ENCODE peak calls at places on chromosomes 2 and 18, in five cellular contexts. I is astrocyte, N is PC-3, Y is HFFc6, Q is nephron progenitor cell. R is an unnamed sample.

GRCh38 chr2:185201063-185201462 is 537.5 kb upstream of the FSIP2 start:
- DNase-seq in Y (no peak), Q (no peak), N (no peak), I (no peak), R (no peak)

GRCh38 chr2:109457811-109458210 is 156.0 kb downstream of the SEPTIN10 start:
- DNase-seq in Y (no peak), N (no peak), Q (no peak), I (no peak), R (no peak)

GRCh38 chr2:54675281-54675680 is 48.2 kb upstream of the EML6 start:
- DNase-seq in N (no peak), I (no peak), Q (no peak), Y (no peak), R (no peak)

GRCh38 chr18:32378705-32379104 is 92.0 kb downstream of the GAREM1 start:
- DNase-seq in I (peak), Q (no peak), N (peak), Y (no peak), R (no peak)

GRCh38 chr18:23701017-23701416 is 11.8 kb downstream of the LAMA3 start:
- DNase-seq in Y (no peak), N (no peak), I (no peak), Q (no peak), R (no peak)

GRCh38 chr2:32977228-32977758 is 30.5 kb downstream of the LTBP1 start:
- DNase-seq in Y (no peak), I (no peak), Q (no peak), N (peak), R (no peak)

GRCh38 chr2:200471324-200471848 is 38.5 kb downstream of the KCTD18 start:
- DNase-seq in Y (no peak), Q (peak), N (peak), I (no peak), R (no peak)

GRCh38 chr2:148362144-148362796 is 282.3 kb upstream of the EPC2 start:
- DNase-seq in N (no peak), Y (no peak), I (no peak), Q (peak), R (no peak)

GRCh38 chr2:202038471-202039277 is 5.0 kb downstream of the FZD7 start:
- DNase-seq in Y (peak), Q (peak), I (peak), N (peak), R (no peak)

GRCh38 chr2:171516793-171517192 is 5.5 kb upstream of the CYBRD1 start:
- DNase-seq in N (no peak), Y (no peak), Q (no peak), I (no peak), R (no peak)

GRCh38 chr2:203659650-203660049 is 46.8 kb upstream of the CD28 start:
- DNase-seq in N (no peak), Y (no peak), Q (no peak), I (no peak), R (no peak)

GRCh38 chr18:2917255-2918047 is 70.6 kb downstream of the EMILIN2 start:
- DNase-seq in N (no peak), Y (no peak), I (no peak), Q (peak), R (no peak)

GRCh38 chr18:22470141-22470510 is 52.4 kb upstream of the CTAGE1 start:
- DNase-seq in Y (no peak), I (peak), N (no peak), Q (no peak), R (no peak)

GRCh38 chr2:74246496-74247195 is 48.2 kb downstream of the MTHFD2 start:
- DNase-seq in Y (no peak), N (no peak), Q (no peak), I (no peak), R (no peak)

GRCh38 chr2:224222320-224222719 is 179.6 kb downstream of the FAM124B start:
- DNase-seq in N (peak), Q (no peak), I (no peak), Y (peak), R (no peak)

GRCh38 chr18:11951390-11951851 is 29.9 kb upstream of the IMPA2 start:
- DNase-seq in Y (no peak), N (no peak), I (no peak), Q (peak), R (no peak)

GRCh38 chr18:78875268-78875997 is 104.2 kb upstream of the SALL3 start:
- DNase-seq in I (no peak), Y (no peak), Q (peak), N (peak), R (peak)

GRCh38 chr2:215071676-215072075 is 66.8 kb downstream of the ABCA12 start:
- DNase-seq in N (peak), Y (no peak), I (no peak), Q (no peak), R (no peak)

GRCh38 chr2:179826297-179826696 is 35.1 kb downstream of the ZNF385B start:
- DNase-seq in N (no peak), I (peak), Q (no peak), Y (no peak), R (no peak)

GRCh38 chr18:63297678-63298392 is 21.7 kb downstream of the BCL2 start:
- DNase-seq in N (no peak), Q (no peak), Y (no peak), I (peak), R (no peak)

GRCh38 chr2:140895378-140895777 is 1235.4 kb downstream of the LRP1B start:
- DNase-seq in Y (no peak), N (no peak), I (no peak), Q (no peak), R (no peak)

GRCh38 chr18:3380384-3380961 is 69.5 kb upstream of the TGIF1 start:
- DNase-seq in Y (no peak), I (peak), N (peak), Q (no peak), R (no peak)

GRCh38 chr18:9808530-9809241 is 77.1 kb upstream of the TXNDC2 start:
- DNase-seq in I (peak), Q (peak), N (peak), Y (no peak), R (no peak)

GRCh38 chr2:96073170-96073775 is 38.6 kb upstream of the GPAT2 start:
- DNase-seq in N (no peak), Y (no peak), Q (no peak), I (no peak), R (no peak)

GRCh38 chr2:160338891-160339290 is 138.8 kb upstream of the ITGB6 start:
- DNase-seq in Y (no peak), Q (no peak), N (no peak), I (peak), R (no peak)

GRCh38 chr2:163755366-163755765 is 19.6 kb upstream of the FIGN start:
- DNase-seq in Q (no peak), N (no peak), I (no peak), Y (no peak), R (no peak)

GRCh38 chr18:61975526-61976326 is 82.9 kb upstream of the RNF152 start:
- DNase-seq in N (no peak), Y (no peak), Q (no peak), I (no peak), R (no peak)

GRCh38 chr2:102509749-102510148 is 36.7 kb downstream of the SLC9A4 start:
- DNase-seq in Q (no peak), Y (no peak), I (peak), N (peak), R (no peak)

GRCh38 chr18:57749604-57749970 is 53.5 kb downstream of the ATP8B1 start:
- DNase-seq in I (no peak), Q (no peak), N (no peak), Y (no peak), R (no peak)

GRCh38 chr2:3480352-3481010 is 38.9 kb downstream of the ADI1 start:
- DNase-seq in N (no peak), Q (no peak), Y (no peak), I (no peak), R (no peak)

GRCh38 chr18:6109743-6110142 is 214.4 kb upstream of the TMEM200C start:
- DNase-seq in Q (no peak), N (no peak), Y (no peak), I (no peak), R (no peak)

GRCh38 chr2:127733816-127734537 is 32.7 kb downstream of the SFT2D3 start:
- DNase-seq in I (peak), Q (no peak), N (no peak), Y (peak), R (no peak)

GRCh38 chr2:190328748-190329147 is 9.1 kb upstream of the HIBCH start:
- DNase-seq in Y (no peak), I (no peak), N (peak), Q (no peak), R (no peak)

GRCh38 chr2:171487803-171488259 is 34.4 kb upstream of the CYBRD1 start:
- DNase-seq in I (no peak), Q (no peak), N (no peak), Y (no peak), R (no peak)

GRCh38 chr18:74869904-74870863 is 272.5 kb downstream of the ZNF407 start:
- DNase-seq in Y (no peak), Q (no peak), I (peak), N (no peak), R (no peak)

GRCh38 chr2:156065912-156066311 is 266.6 kb downstream of the NR4A2 start:
- DNase-seq in I (no peak), N (peak), Y (no peak), Q (no peak), R (no peak)

GRCh38 chr2:101860157-101860556 is 131.6 kb upstream of the IL1R2 start:
- DNase-seq in N (no peak), I (no peak), Y (no peak), Q (no peak), R (no peak)

GRCh38 chr18:27942706-27943105 is 234.2 kb downstream of the CDH2 start:
- DNase-seq in Y (no peak), N (peak), Q (no peak), I (peak), R (no peak)

GRCh38 chr18:519019-519879 is 18.7 kb upstream of the COLEC12 start:
- DNase-seq in Q (no peak), N (no peak), I (peak), Y (no peak), R (no peak)

GRCh38 chr2:55887351-55887750 is 36.2 kb downstream of the EFEMP1 start:
- DNase-seq in N (no peak), Y (peak), Q (no peak), I (peak), R (no peak)

DNA sequence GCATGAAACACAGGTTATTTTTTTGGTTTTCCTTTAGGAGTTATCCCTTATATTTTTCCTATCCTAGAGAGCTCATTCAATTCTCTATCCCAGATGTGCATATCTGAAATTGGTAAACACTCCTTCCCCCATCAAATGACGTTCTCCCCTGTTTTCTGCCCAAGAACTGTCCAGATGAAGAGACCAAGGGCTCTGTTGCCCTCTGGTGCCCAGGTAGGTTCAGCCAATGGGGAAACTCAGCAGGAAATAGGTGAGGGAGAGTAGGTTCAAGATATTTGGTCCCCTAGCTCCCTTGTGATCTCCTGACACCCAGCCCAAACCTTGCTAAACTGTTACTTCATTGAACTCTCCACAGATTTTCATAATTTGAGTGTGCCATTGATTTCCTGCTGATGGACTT is 14.1 kb upstream of the INO80C start:
- DNase-seq in Q (no peak), Y (no peak), N (peak), I (no peak), R (no peak)
- TF ChIP-seq CTCF in Q (no peak), Y (no peak), N (peak), I (no peak), R (no peak)

GRCh38 chr2:198476007-198476406 is 671.6 kb downstream of the PLCL1 start:
- DNase-seq in I (no peak), Q (no peak), Y (no peak), N (no peak), R (no peak)

GRCh38 chr2:198465970-198466369 is 661.6 kb downstream of the PLCL1 start:
- DNase-seq in N (no peak), I (no peak), Y (no peak), Q (no peak), R (no peak)

GRCh38 chr2:198471291-198471690 is 666.9 kb downstream of the PLCL1 start:
- DNase-seq in N (no peak), Y (no peak), I (no peak), Q (no peak), R (no peak)
- TF ChIP-seq CTCF in N (peak), Y (no peak), I (no peak), Q (peak), R (peak)

GRCh38 chr2:84870306-84870705 is 10.6 kb downstream of the TRABD2A start:
- DNase-seq in Y (no peak), Q (no peak), I (no peak), N (no peak), R (no peak)
- TF ChIP-seq CTCF in Y (no peak), Q (no peak), I (no peak), N (no peak), R (no peak)

GRCh38 chr2:241933175-241933911 is 63.8 kb downstream of the RTP5 start:
- DNase-seq in N (peak), Y (peak), I (peak), Q (no peak), R (no peak)
- TF ChIP-seq CTCF in N (no peak), Y (no peak), I (no peak), Q (no peak), R (no peak)

DNA sequence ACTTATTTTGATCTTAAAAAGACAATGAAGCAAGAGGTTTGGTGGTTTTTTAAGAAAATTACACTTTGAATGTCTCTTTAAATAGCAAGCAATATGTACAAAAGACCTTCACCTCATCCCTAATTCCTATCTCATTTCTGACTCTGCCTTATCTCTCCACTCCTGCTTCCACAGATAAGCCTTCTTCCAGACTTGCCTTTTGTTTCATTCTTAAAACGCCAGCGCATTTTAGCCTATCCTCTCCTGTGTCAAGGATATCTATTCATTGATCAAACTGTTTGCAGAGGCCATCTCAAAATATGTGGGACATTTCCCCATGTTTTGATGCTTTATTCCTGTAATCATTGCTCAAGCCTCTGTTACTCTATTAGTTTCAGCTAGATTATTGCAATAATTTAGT is 562.5 kb downstream of the PARD3B start:
- DNase-seq in Y (no peak), I (no peak), N (no peak), Q (no peak), R (no peak)
- TF ChIP-seq CTCF in Y (no peak), I (no peak), N (no peak), Q (no peak), R (no peak)

DNA sequence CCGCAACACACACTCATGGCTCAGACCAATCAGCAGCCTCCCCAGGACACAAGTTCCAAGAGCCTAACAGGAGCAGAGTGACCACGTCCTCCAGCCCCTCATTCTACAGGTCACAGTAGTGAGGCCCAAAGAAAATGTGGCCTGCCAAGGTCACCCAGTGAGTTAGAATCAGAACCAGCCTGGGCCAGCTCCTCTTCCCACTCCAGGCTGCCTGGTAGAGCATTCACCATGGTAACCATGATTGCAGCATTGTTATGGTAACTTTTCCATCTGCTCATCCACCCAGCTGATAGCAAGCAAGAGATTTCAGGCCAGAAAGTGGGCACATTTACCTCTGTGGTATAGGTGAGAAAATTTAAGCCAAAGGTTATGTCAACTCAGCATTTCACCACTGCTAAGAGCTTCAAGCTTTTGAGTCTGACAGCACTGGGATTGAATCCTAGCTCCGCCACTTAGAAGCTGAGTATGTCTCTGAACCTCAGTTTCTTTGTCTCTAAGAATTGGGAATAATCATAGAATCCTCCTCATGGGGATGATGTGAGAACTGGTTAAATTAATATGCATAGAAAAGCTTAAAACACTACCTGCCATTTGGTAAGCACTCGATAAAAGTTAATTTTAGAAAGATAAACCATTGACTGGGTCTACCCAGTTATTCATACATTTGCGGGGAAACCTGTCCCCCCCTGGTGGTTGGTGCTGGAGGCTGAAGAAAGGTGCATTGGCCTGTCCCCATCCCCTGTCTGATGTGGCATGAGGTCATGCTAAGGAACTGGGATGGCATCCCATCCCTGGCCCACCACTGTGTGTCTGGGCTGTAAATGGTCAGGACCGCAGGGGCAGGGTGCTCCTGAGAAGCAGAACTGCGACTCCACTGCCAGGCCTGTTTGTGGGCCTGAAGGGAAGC is 181.5 kb downstream of the KLHL29 start:
- DNase-seq in Y (peak), I (no peak), Q (peak), N (peak), R (no peak)
- TF ChIP-seq CTCF in Y (peak), I (peak), Q (peak), N (peak), R (peak)

GRCh38 chr2:26811261-26811660 is 25.4 kb downstream of the CENPA start:
- DNase-seq in Y (no peak), N (no peak), I (no peak), Q (no peak), R (no peak)

GRCh38 chr2:26809876-26810577 is 24.2 kb downstream of the CENPA start:
- DNase-seq in Y (no peak), Q (no peak), I (no peak), N (no peak), R (no peak)

GRCh38 chr2:26805241-26805676 is 19.4 kb downstream of the CENPA start:
- DNase-seq in I (peak), Y (peak), N (peak), Q (no peak), R (no peak)

GRCh38 chr2:26809211-26809610 is 23.4 kb downstream of the CENPA start:
- DNase-seq in I (no peak), Y (no peak), Q (no peak), N (no peak), R (no peak)

DNA sequence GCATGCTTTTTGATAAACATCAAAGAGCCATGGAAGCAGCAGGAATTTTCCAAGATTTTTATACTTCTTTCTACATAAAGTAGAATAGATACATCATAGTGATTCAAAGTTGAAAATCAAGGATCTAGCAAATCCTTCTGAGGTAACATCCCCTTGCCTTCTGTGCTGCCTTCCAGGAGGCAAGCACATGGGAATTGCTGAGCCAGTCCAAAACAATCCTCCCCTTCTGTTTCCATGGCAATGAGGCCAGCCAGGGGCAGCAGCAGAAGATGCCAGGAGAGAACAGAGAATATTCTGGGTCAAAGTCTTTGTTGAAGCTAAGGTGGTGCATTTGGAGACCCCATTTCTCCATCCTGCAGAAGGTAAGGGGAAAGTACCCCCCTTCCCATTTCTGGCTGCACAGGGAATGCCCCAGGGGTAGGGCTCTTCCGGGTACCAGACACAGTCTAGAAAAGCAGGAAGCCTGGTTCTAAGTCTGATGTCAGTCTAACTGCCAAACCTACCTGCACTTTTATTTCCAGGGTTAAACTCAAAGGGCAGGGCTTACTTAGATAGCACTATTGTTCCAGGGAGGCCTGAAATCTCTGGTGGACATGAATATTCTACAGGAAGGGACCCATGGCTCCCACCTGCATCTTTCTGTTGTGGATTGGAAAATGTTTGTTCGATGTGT is 22.1 kb downstream of the CENPA start:
- DNase-seq in Q (peak), I (no peak), Y (no peak), N (no peak), R (no peak)
- TF ChIP-seq CTCF in Q (no peak), I (no peak), Y (no peak), N (no peak), R (no peak)

GRCh38 chr2:111121028-111121872 is 536 bp downstream of the BCL2L11 start:
- DNase-seq in Q (peak), N (peak), I (no peak), Y (no peak), R (peak)
- TF ChIP-seq CTCF in Q (no peak), N (no peak), I (no peak), Y (peak), R (peak)

DNA sequence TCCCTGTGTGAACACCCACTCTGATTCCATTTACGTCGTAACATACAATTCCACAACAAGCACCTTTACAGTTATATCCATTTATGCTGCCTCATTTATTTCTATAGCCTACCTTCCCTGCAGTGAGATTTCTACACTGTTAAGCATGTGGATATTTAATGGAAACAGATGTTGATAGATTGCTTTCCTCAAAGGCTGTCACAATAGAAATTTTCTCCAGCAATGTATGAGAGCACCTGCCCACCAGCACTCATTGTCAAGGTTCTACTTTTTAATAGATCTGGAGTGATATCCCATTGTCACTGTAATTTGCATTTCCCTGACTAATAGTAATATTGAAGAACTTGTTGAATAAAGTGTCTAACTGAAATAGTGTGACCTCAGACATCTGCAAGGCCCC is 295.0 kb downstream of the CNTNAP5 start:
- DNase-seq in Q (no peak), I (no peak), Y (no peak), N (no peak), R (no peak)
- TF ChIP-seq CTCF in Q (no peak), I (no peak), Y (no peak), N (no peak), R (no peak)